ENCODE peak calls at places on chromosomes 12 and 14, in seven cellular contexts. One of them, this sample, is unnamed. For H3K4me1, the result is how much of the 10 kb centered on the place peaks cover.

GRCh38 chr14:96616168-96616681 is 114.0 kb downstream of the PAPOLA start:
- DNase-seq in cardiac muscle cell: no peak
- DNase-seq in breast epithelium: no peak
- DNase-seq in fibroblast of lung: no peak
- DNase-seq in HepG2: no peak
- DNase-seq in ovary: no peak
- DNase-seq in A549: no peak
- DNase-seq in this sample: no peak

GRCh38 chr12:99433155-99433554 is 214.4 kb upstream of the GARIN6 start:
- DNase-seq in cardiac muscle cell: no peak
- DNase-seq in breast epithelium: no peak
- DNase-seq in fibroblast of lung: no peak
- DNase-seq in HepG2: no peak
- DNase-seq in ovary: no peak
- DNase-seq in A549: no peak
- DNase-seq in this sample: no peak

GRCh38 chr12:119412811-119413794 is 78.6 kb downstream of the CCDC60 start:
- DNase-seq in cardiac muscle cell: peak
- DNase-seq in breast epithelium: no peak
- DNase-seq in fibroblast of lung: peak
- DNase-seq in HepG2: peak
- DNase-seq in ovary: peak
- DNase-seq in A549: peak
- DNase-seq in this sample: peak

GRCh38 chr14:103548463-103549351 is 13.8 kb downstream of the BAG5 start:
- DNase-seq in cardiac muscle cell: no peak
- DNase-seq in breast epithelium: no peak
- DNase-seq in fibroblast of lung: no peak
- DNase-seq in HepG2: no peak
- DNase-seq in ovary: peak
- DNase-seq in A549: no peak
- DNase-seq in this sample: no peak

GRCh38 chr14:73613046-73613383 is 698 bp downstream of the ACOT6 start:
- DNase-seq in cardiac muscle cell: no peak
- DNase-seq in breast epithelium: no peak
- DNase-seq in fibroblast of lung: peak
- DNase-seq in HepG2: no peak
- DNase-seq in ovary: no peak
- DNase-seq in A549: peak
- DNase-seq in this sample: no peak

GRCh38 chr14:21990116-21990515 is 316.5 kb upstream of the OR4E1 start:
- DNase-seq in cardiac muscle cell: peak
- DNase-seq in breast epithelium: no peak
- DNase-seq in fibroblast of lung: no peak
- DNase-seq in HepG2: no peak
- DNase-seq in ovary: no peak
- DNase-seq in A549: peak
- DNase-seq in this sample: no peak

GRCh38 chr12:111174283-111175108 is 194.4 kb downstream of the PHETA1 start:
- DNase-seq in cardiac muscle cell: no peak
- DNase-seq in breast epithelium: no peak
- DNase-seq in fibroblast of lung: no peak
- DNase-seq in HepG2: no peak
- DNase-seq in ovary: no peak
- DNase-seq in A549: peak
- DNase-seq in this sample: no peak

GRCh38 chr14:102594514-102595175 is 2.2 kb downstream of the RCOR1 start:
- DNase-seq in cardiac muscle cell: peak
- DNase-seq in breast epithelium: peak
- DNase-seq in fibroblast of lung: peak
- DNase-seq in HepG2: peak
- DNase-seq in ovary: peak
- DNase-seq in A549: peak
- DNase-seq in this sample: no peak

GRCh38 chr12:48021485-48022179 is 17.4 kb upstream of the COL2A1 start:
- DNase-seq in cardiac muscle cell: no peak
- DNase-seq in breast epithelium: no peak
- DNase-seq in fibroblast of lung: no peak
- DNase-seq in HepG2: no peak
- DNase-seq in ovary: no peak
- DNase-seq in A549: peak
- DNase-seq in this sample: no peak

DNA sequence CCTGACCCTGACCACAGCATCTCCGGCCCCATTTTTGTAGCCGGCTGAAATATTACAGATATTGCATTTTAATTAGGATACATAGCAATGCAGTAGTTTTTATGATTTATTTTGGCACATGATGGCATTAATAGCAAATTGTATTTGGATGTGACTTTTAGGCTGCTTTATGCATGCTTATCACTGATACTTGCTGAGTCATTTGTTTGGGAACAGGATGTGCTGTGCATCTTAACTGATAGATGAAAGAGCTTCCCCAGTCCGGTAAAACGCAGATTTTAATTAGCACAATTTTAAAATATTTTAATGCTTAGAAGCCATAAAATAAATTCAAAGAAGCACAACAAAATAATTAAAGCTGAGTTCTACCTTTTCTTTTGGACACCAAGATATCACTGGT is 90.7 kb downstream of the OTOGL start:
- DNase-seq in cardiac muscle cell: no peak
- DNase-seq in breast epithelium: no peak
- DNase-seq in fibroblast of lung: peak
- DNase-seq in HepG2: no peak
- DNase-seq in ovary: no peak
- DNase-seq in A549: no peak
- DNase-seq in this sample: no peak
- H3K4me1 ChIP-seq in cardiac muscle cell: under half
- H3K4me1 ChIP-seq in breast epithelium: under half
- H3K4me1 ChIP-seq in fibroblast of lung: under half
- H3K4me1 ChIP-seq in HepG2: under half
- H3K4me1 ChIP-seq in ovary: under half
- H3K4me1 ChIP-seq in A549: under half
- H3K4me1 ChIP-seq in this sample: under half

GRCh38 chr12:109880938-109881337 is 597 bp upstream of the GLTP start:
- DNase-seq in cardiac muscle cell: peak
- DNase-seq in breast epithelium: no peak
- DNase-seq in fibroblast of lung: no peak
- DNase-seq in HepG2: no peak
- DNase-seq in ovary: no peak
- DNase-seq in A549: no peak
- DNase-seq in this sample: no peak
- H3K4me3 ChIP-seq in cardiac muscle cell: peak
- H3K4me3 ChIP-seq in breast epithelium: peak
- H3K4me3 ChIP-seq in fibroblast of lung: peak
- H3K4me3 ChIP-seq in HepG2: peak
- H3K4me3 ChIP-seq in ovary: peak
- H3K4me3 ChIP-seq in A549: peak
- H3K4me3 ChIP-seq in this sample: peak

DNA sequence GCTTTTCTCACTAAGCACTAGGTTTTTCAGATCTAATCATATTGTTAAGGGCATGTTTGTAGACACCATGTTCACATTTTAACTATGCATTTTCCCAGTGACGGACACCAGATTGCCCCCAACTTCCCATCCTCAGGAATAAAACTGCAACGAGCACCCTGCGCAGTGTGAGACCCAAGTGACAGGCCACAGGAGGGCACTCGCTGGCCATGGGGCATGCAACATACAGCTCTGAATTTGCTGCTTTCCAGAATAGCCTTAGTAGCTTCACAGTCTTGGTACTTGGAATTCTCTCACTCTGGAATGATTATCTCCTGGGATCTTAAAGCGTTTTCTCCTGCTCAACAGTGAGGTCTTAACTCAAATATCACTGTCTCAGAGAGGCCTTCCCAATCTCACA is 983 bp upstream of the DDX47 start:
- DNase-seq in cardiac muscle cell: no peak
- DNase-seq in breast epithelium: no peak
- DNase-seq in fibroblast of lung: no peak
- DNase-seq in HepG2: no peak
- DNase-seq in ovary: no peak
- DNase-seq in A549: peak
- DNase-seq in this sample: no peak
- H3K4me1 ChIP-seq in cardiac muscle cell: under half
- H3K4me1 ChIP-seq in breast epithelium: under half
- H3K4me1 ChIP-seq in fibroblast of lung: under half
- H3K4me1 ChIP-seq in HepG2: half or more
- H3K4me1 ChIP-seq in ovary: under half
- H3K4me1 ChIP-seq in A549: half or more
- H3K4me1 ChIP-seq in this sample: under half

DNA sequence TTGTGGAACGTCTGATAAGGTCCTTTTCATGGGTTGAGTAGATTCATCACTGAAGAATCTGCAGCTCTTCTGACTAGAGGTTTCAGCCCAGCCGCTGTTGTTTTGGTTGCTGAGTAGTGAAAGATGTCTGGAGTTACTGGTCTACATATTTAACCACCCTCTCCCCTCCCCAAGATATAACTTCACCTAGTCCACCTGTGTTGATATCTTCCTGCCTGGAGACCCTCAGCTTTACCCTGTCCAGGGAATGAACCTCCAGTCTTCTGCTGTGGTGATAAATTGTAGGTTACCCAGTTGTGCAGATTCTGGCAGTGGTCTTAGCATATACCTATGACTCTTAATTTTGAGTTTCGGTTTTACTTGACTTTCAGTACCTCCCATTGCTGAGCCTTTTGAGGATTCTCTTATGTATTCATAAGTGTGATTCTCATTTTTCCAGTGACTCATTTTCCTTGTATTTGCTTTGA is 63.0 kb downstream of the CCDC91 start:
- DNase-seq in cardiac muscle cell: no peak
- DNase-seq in breast epithelium: no peak
- DNase-seq in fibroblast of lung: peak
- DNase-seq in HepG2: no peak
- DNase-seq in ovary: no peak
- DNase-seq in A549: no peak
- DNase-seq in this sample: no peak
- H3K4me3 ChIP-seq in cardiac muscle cell: no peak
- H3K4me3 ChIP-seq in breast epithelium: no peak
- H3K4me3 ChIP-seq in fibroblast of lung: no peak
- H3K4me3 ChIP-seq in HepG2: no peak
- H3K4me3 ChIP-seq in ovary: no peak
- H3K4me3 ChIP-seq in A549: no peak
- H3K4me3 ChIP-seq in this sample: no peak

GRCh38 chr14:76710093-76711010 is 50.9 kb upstream of the VASH1 start:
- DNase-seq in cardiac muscle cell: peak
- DNase-seq in breast epithelium: no peak
- DNase-seq in fibroblast of lung: peak
- DNase-seq in HepG2: peak
- DNase-seq in ovary: peak
- DNase-seq in A549: peak
- DNase-seq in this sample: no peak

GRCh38 chr14:76705214-76705613 is 56.1 kb upstream of the VASH1 start:
- DNase-seq in cardiac muscle cell: no peak
- DNase-seq in breast epithelium: no peak
- DNase-seq in fibroblast of lung: no peak
- DNase-seq in HepG2: no peak
- DNase-seq in ovary: no peak
- DNase-seq in A549: no peak
- DNase-seq in this sample: no peak

GRCh38 chr14:76708028-76708427 is 53.2 kb upstream of the VASH1 start:
- DNase-seq in cardiac muscle cell: no peak
- DNase-seq in breast epithelium: no peak
- DNase-seq in fibroblast of lung: peak
- DNase-seq in HepG2: no peak
- DNase-seq in ovary: no peak
- DNase-seq in A549: no peak
- DNase-seq in this sample: no peak

GRCh38 chr14:76706811-76707210 is 54.5 kb upstream of the VASH1 start:
- DNase-seq in cardiac muscle cell: no peak
- DNase-seq in breast epithelium: no peak
- DNase-seq in fibroblast of lung: no peak
- DNase-seq in HepG2: no peak
- DNase-seq in ovary: no peak
- DNase-seq in A549: no peak
- DNase-seq in this sample: no peak

DNA sequence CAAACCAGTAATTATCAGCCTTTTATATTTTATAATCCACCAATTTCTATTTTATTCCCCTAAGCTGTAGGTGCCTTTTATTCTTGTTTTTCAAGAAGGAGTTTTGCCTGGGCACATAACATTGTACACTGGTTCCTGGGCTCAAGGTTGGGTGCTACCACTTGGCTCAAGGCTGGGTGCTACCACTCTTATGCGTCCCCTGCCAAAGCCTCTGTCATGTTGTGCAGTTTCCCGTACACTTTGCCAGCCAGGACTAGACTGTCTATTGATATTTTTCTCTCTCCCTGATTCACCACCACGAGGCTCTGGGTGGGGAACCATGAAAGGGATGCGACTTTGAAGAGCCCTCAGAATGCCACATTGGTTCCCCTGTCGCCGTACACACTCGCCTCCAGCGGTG is 52.5 kb upstream of the VASH1 start:
- DNase-seq in cardiac muscle cell: no peak
- DNase-seq in breast epithelium: no peak
- DNase-seq in fibroblast of lung: no peak
- DNase-seq in HepG2: no peak
- DNase-seq in ovary: no peak
- DNase-seq in A549: no peak
- DNase-seq in this sample: no peak
- H3K4me1 ChIP-seq in cardiac muscle cell: under half
- H3K4me1 ChIP-seq in breast epithelium: under half
- H3K4me1 ChIP-seq in fibroblast of lung: under half
- H3K4me1 ChIP-seq in HepG2: under half
- H3K4me1 ChIP-seq in ovary: under half
- H3K4me1 ChIP-seq in A549: under half
- H3K4me1 ChIP-seq in this sample: under half